ENCODE peak calls at places on chromosome 13, in four cellular contexts. G, C, M and O are unnamed samples. For H3K27me3 and H3K36me3, the result is how much of the 10 kb centered on the place peaks cover.

GRCh38 chr13:113918580-113918979 is 54.7 kb upstream of the GAS6 start:
- DNase-seq in G (no peak), C (no peak), M (no peak), O (no peak)

GRCh38 chr13:23615677-23616076 is 45.5 kb downstream of the TNFRSF19 start:
- DNase-seq in G (peak), C (peak), M (no peak), O (no peak)

GRCh38 chr13:32901994-32902780 is 114.0 kb upstream of the KL start:
- DNase-seq in G (no peak), C (no peak), M (no peak), O (no peak)

GRCh38 chr13:93326427-93326826 is 99.8 kb downstream of the GPC6 start:
- DNase-seq in G (no peak), C (no peak), M (no peak), O (no peak)

GRCh38 chr13:31790992-31791391 is 51.7 kb downstream of the RXFP2 start:
- DNase-seq in G (no peak), C (peak), M (no peak), O (no peak)

GRCh38 chr13:65302691-65303090 is 1927.4 kb downstream of the PCDH9 start:
- DNase-seq in G (no peak), C (no peak), M (no peak), O (no peak)

GRCh38 chr13:82797876-82798275 is 1084.4 kb downstream of the SLITRK1 start:
- DNase-seq in G (no peak), C (no peak), M (no peak), O (no peak)

GRCh38 chr13:77579971-77580370 is 44.5 kb downstream of the SCEL start:
- DNase-seq in G (no peak), C (no peak), M (no peak), O (no peak)

GRCh38 chr13:49098771-49099512 is 121.2 kb upstream of the MLNR start:
- DNase-seq in G (peak), C (no peak), M (no peak), O (no peak)

GRCh38 chr13:71149498-71150363 is 717.3 kb downstream of the DACH1 start:
- DNase-seq in G (no peak), C (no peak), M (no peak), O (no peak)

GRCh38 chr13:37144661-37145060 is 39.2 kb upstream of the CSNK1A1L start:
- DNase-seq in G (no peak), C (peak), M (no peak), O (no peak)

GRCh38 chr13:86174632-86175031 is 375.4 kb upstream of the SLITRK6 start:
- DNase-seq in G (no peak), C (no peak), M (no peak), O (peak)

GRCh38 chr13:20903164-20903475 is 574 bp upstream of the XPO4 start:
- DNase-seq in G (no peak), C (no peak), M (no peak), O (no peak)

GRCh38 chr13:24217601-24218281 is 57.2 kb downstream of the SPATA13 start:
- DNase-seq in G (no peak), C (peak), M (no peak), O (peak)

GRCh38 chr13:113947321-113948033 is 26.4 kb downstream of the C13orf46 start:
- DNase-seq in G (peak), C (no peak), M (peak), O (peak)

GRCh38 chr13:52723181-52723580 is 16.4 kb downstream of the CNMD start:
- DNase-seq in G (no peak), C (no peak), M (no peak), O (no peak)

GRCh38 chr13:107847406-107847805 is 367.9 kb downstream of the LIG4 start:
- DNase-seq in G (peak), C (no peak), M (no peak), O (no peak)

GRCh38 chr13:39942901-39943273 is 287.4 kb downstream of the COG6 start:
- DNase-seq in G (peak), C (peak), M (peak), O (peak)

GRCh38 chr13:39462906-39463305 is 140.1 kb downstream of the LHFPL6 start:
- DNase-seq in G (no peak), C (no peak), M (no peak), O (no peak)

GRCh38 chr13:114017028-114017630 is 43.3 kb upstream of the C13orf46 start:
- DNase-seq in G (peak), C (no peak), M (no peak), O (peak)

GRCh38 chr13:32142956-32143375 is 111.4 kb downstream of the FRY start:
- DNase-seq in G (peak), C (peak), M (peak), O (no peak)

GRCh38 chr13:95388420-95389079 is 87.3 kb upstream of the ABCC4 start:
- DNase-seq in G (no peak), C (no peak), M (no peak), O (no peak)

GRCh38 chr13:93430346-93430745 is 203.7 kb downstream of the GPC6 start:
- DNase-seq in G (no peak), C (no peak), M (no peak), O (no peak)

GRCh38 chr13:108508263-108508662 is 121.1 kb upstream of the MYO16 start:
- DNase-seq in G (peak), C (peak), M (no peak), O (peak)

GRCh38 chr13:73060251-73061160 is 1.7 kb downstream of the KLF5 start:
- DNase-seq in G (peak), C (peak), M (peak), O (peak)

GRCh38 chr13:34867590-34867989 is 74.5 kb upstream of the NBEA start:
- DNase-seq in G (no peak), C (peak), M (peak), O (peak)

GRCh38 chr13:44142911-44143665 is 230.5 kb upstream of the SERP2 start:
- DNase-seq in G (no peak), C (peak), M (peak), O (peak)

GRCh38 chr13:61146571-61146970 is 269.1 kb downstream of the PCDH20 start:
- DNase-seq in G (no peak), C (no peak), M (no peak), O (no peak)

DNA sequence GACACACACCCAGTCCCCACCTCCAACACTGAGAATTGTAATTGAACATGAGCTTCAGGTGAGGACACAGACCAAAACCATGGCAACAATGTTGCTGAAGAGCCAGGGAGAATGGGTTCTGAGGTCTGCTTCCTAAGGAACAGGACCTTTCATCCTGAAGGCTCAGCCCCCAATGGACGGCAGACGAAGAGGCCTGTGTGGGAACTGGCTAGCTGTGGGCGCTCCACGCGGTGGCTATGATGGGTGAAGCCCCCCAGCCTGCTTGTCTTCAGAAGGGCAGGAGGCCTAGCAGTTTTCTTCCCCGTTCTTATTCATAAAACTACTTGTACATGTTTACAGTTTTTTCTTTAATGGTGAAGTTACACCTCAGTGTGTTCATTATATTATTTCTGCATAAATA is 136.1 kb upstream of the SPACA7 start:
- DNase-seq in G (no peak), C (no peak), M (no peak), O (no peak)
- H3K27me3 ChIP-seq in G (under half), C (under half), M (under half), O (half or more)

DNA sequence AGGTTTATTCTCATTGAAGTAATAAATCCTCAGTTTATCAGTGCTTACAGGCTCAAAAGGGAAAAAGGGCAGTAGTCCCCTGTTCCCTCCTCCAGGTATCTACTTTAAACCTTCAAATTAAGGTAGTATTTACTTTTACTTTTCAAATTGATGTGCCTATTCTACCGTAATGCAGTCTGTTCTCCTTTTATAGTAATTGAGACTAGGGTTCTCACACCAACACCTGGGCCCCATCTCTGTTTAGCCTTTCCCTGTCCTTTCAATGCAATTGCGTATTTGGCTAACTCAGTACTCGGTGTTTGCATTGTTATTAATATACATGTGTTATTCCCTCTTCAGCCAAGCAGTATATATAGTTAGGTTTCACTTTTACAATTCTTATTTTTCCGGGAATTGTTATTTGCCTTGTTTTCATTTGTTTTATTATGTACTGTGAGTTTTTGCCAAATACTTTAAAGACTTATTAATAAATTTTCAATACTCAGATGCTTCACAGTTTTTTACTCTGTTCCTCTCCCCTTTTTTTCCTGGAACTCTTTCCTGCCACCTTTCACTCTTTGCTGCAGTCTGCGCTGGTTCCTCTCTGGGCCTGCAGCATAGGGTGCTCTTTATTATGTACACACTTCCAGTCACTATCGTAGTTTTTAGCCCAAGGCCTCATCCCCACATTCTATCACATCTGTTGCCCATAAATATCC is 30.3 kb downstream of the USPL1 start:
- DNase-seq in G (no peak), C (no peak), M (no peak), O (no peak)
- H3K36me3 ChIP-seq in G (under half), C (under half), M (under half), O (under half)

DNA sequence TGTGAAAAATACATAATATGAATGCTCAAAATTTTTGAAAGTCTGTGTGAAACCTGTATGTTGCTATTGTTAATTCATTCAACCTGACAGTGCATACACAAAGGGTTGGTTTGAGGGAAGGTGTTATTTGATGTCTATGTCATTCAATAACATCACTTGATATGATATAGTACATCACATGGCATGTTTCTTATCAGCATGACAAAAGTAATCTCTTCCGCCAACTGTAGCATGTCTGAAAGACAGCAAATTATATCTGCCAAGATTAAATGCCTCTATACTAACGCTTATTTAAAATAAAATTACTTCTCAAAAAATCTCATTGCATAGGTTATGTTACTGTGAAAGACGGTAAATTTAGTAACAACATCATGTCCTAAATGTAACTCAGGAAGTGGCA is 905.1 kb upstream of the PCDH20 start:
- DNase-seq in G (no peak), C (no peak), M (no peak), O (no peak)
- H3K9ac ChIP-seq in G (no peak), C (no peak), M (no peak), O (no peak)

DNA sequence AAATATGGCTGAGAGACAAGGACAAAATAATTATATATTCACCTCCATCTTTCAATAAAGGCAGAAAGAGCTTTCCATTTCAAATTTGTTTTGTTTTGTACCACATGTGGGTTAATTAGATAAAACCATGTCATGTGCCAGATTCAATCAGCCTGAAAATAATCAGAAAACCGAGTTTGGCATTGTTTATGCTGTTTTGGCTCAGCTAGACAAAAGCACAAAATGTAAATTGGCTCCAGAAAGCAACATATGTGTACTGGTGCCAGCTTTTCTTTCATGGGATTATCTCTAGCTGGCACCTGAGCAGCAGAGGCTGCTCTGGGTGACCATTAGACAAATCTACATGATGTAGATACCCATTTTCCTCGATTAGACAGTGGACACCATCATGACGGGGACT is 9.2 kb upstream of the DNAJC15 start:
- DNase-seq in G (no peak), C (no peak), M (no peak), O (no peak)
- H3K27me3 ChIP-seq in G (under half), C (under half), M (under half), O (under half)

DNA sequence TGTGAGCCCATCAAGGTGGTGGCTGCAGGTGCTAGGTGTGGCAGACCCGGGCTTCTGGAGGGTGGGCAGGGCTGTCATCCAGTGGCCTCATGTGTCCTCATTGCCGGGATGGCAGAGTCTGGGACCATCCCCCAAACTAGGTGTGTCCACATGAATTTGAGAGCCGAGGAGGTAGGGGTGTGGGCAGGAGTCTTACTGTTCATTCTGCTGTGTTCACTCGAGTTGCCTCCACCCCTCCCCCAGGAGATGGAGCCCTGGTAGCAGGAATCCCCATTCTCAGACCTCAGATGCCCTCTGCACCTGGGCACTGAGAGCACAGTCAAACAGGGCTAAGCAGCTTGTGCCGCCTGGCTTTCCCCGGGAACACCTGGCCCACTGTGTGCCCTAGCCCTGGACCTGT is 22.4 kb downstream of the NAXD start:
- DNase-seq in G (no peak), C (no peak), M (no peak), O (no peak)
- H3K36me3 ChIP-seq in G (under half), C (under half), M (under half), O (under half)